ENCODE peak calls at places on chromosomes 6 and 20, in nine cellular contexts. One of them, this sample, is unnamed.

GRCh38 chr6:25975909-25976560 is 13.4 kb downstream of the TRIM38 start:
- DNase-seq in transverse colon: no peak
- DNase-seq in ovary: no peak
- DNase-seq in tibial nerve: no peak
- DNase-seq in sigmoid colon: no peak
- DNase-seq in stomach: no peak
- DNase-seq in A549: no peak
- DNase-seq in HepG2: no peak
- DNase-seq in K562: no peak
- DNase-seq in this sample: no peak

GRCh38 chr6:152748843-152749242 is 1.8 kb upstream of the VIP start:
- DNase-seq in HepG2: no peak
- DNase-seq in K562: peak; percentile 24
- DNase-seq in tibial nerve: no peak
- DNase-seq in transverse colon: no peak
- DNase-seq in stomach: no peak
- DNase-seq in ovary: no peak
- DNase-seq in sigmoid colon: no peak
- DNase-seq in A549: peak; percentile 16
- DNase-seq in this sample: no peak

GRCh38 chr20:15039088-15039762 is 701.8 kb upstream of the FLRT3 start:
- DNase-seq in sigmoid colon: no peak
- DNase-seq in HepG2: no peak
- DNase-seq in stomach: no peak
- DNase-seq in ovary: no peak
- DNase-seq in transverse colon: no peak
- DNase-seq in K562: no peak
- DNase-seq in tibial nerve: no peak
- DNase-seq in A549: peak; percentile 16
- DNase-seq in this sample: peak; percentile 60

GRCh38 chr6:121594053-121594452 is 158.6 kb downstream of the GJA1 start:
- DNase-seq in A549: no peak
- DNase-seq in transverse colon: no peak
- DNase-seq in sigmoid colon: no peak
- DNase-seq in HepG2: no peak
- DNase-seq in stomach: no peak
- DNase-seq in ovary: no peak
- DNase-seq in K562: no peak
- DNase-seq in tibial nerve: no peak
- DNase-seq in this sample: no peak

GRCh38 chr6:47034919-47035318 is 7.2 kb downstream of the ADGRF1 start:
- DNase-seq in A549: peak; percentile 12
- DNase-seq in K562: no peak
- DNase-seq in stomach: no peak
- DNase-seq in tibial nerve: no peak
- DNase-seq in sigmoid colon: no peak
- DNase-seq in transverse colon: no peak
- DNase-seq in ovary: no peak
- DNase-seq in HepG2: no peak
- DNase-seq in this sample: peak; percentile 54

GRCh38 chr6:28207244-28208179 is 17.6 kb upstream of the ZSCAN9 start:
- DNase-seq in HepG2: no peak
- DNase-seq in sigmoid colon: no peak
- DNase-seq in transverse colon: peak; percentile 24
- DNase-seq in ovary: no peak
- DNase-seq in K562: no peak
- DNase-seq in A549: peak; percentile 17
- DNase-seq in tibial nerve: no peak
- DNase-seq in stomach: no peak
- DNase-seq in this sample: peak; percentile 31

GRCh38 chr6:3410385-3411360 is 46.2 kb downstream of the SLC22A23 start:
- DNase-seq in transverse colon: peak; percentile 73
- DNase-seq in sigmoid colon: peak; percentile 68
- DNase-seq in stomach: peak; percentile 61
- DNase-seq in tibial nerve: peak; percentile 68
- DNase-seq in K562: peak; percentile 91
- DNase-seq in ovary: no peak
- DNase-seq in HepG2: peak; percentile 95
- DNase-seq in A549: peak; percentile 58
- DNase-seq in this sample: no peak

GRCh38 chr20:32570401-32571190 is 14.5 kb downstream of the NOL4L start:
- DNase-seq in K562: peak; percentile 89
- DNase-seq in tibial nerve: no peak
- DNase-seq in transverse colon: no peak
- DNase-seq in ovary: no peak
- DNase-seq in stomach: no peak
- DNase-seq in HepG2: no peak
- DNase-seq in A549: no peak
- DNase-seq in sigmoid colon: no peak
- DNase-seq in this sample: no peak

GRCh38 chr6:44649365-44650025 is 262.0 kb downstream of the CDC5L start:
- DNase-seq in tibial nerve: no peak
- DNase-seq in sigmoid colon: no peak
- DNase-seq in HepG2: no peak
- DNase-seq in stomach: no peak
- DNase-seq in K562: no peak
- DNase-seq in ovary: no peak
- DNase-seq in A549: no peak
- DNase-seq in transverse colon: no peak
- DNase-seq in this sample: no peak

GRCh38 chr6:121694389-121695185 is 259.1 kb downstream of the GJA1 start:
- DNase-seq in HepG2: no peak
- DNase-seq in transverse colon: no peak
- DNase-seq in stomach: no peak
- DNase-seq in sigmoid colon: no peak
- DNase-seq in ovary: no peak
- DNase-seq in K562: no peak
- DNase-seq in A549: no peak
- DNase-seq in tibial nerve: peak; percentile 7
- DNase-seq in this sample: no peak

GRCh38 chr6:30071081-30071818 is 4.3 kb downstream of the PPP1R11 start:
- DNase-seq in A549: no peak
- DNase-seq in transverse colon: no peak
- DNase-seq in tibial nerve: no peak
- DNase-seq in ovary: peak; percentile 36
- DNase-seq in stomach: no peak
- DNase-seq in K562: no peak
- DNase-seq in HepG2: no peak
- DNase-seq in sigmoid colon: no peak
- DNase-seq in this sample: no peak

GRCh38 chr6:114162691-114163090 is 180.1 kb downstream of the HS3ST5 start:
- DNase-seq in ovary: no peak
- DNase-seq in K562: no peak
- DNase-seq in stomach: no peak
- DNase-seq in A549: no peak
- DNase-seq in transverse colon: no peak
- DNase-seq in tibial nerve: no peak
- DNase-seq in HepG2: no peak
- DNase-seq in sigmoid colon: no peak
- DNase-seq in this sample: no peak

GRCh38 chr6:38239719-38240451 is 399.8 kb downstream of the BTBD9 start:
- DNase-seq in HepG2: no peak
- DNase-seq in K562: no peak
- DNase-seq in A549: peak; percentile 7
- DNase-seq in transverse colon: no peak
- DNase-seq in sigmoid colon: no peak
- DNase-seq in stomach: no peak
- DNase-seq in ovary: no peak
- DNase-seq in tibial nerve: no peak
- DNase-seq in this sample: no peak

GRCh38 chr6:98416027-98416426 is 418.3 kb upstream of the POU3F2 start:
- DNase-seq in ovary: no peak
- DNase-seq in K562: no peak
- DNase-seq in stomach: no peak
- DNase-seq in HepG2: no peak
- DNase-seq in sigmoid colon: no peak
- DNase-seq in transverse colon: no peak
- DNase-seq in A549: no peak
- DNase-seq in tibial nerve: no peak
- DNase-seq in this sample: no peak

GRCh38 chr6:75201901-75202672 is 3.8 kb downstream of the COL12A1 start:
- DNase-seq in K562: no peak
- DNase-seq in ovary: peak; percentile 65
- DNase-seq in transverse colon: peak; percentile 16
- DNase-seq in sigmoid colon: peak; percentile 80
- DNase-seq in stomach: no peak
- DNase-seq in tibial nerve: peak; percentile 33
- DNase-seq in HepG2: no peak
- DNase-seq in A549: no peak
- DNase-seq in this sample: peak; percentile 73

GRCh38 chr6:75202676-75203131 is 3.1 kb downstream of the COL12A1 start:
- DNase-seq in HepG2: no peak
- DNase-seq in sigmoid colon: no peak
- DNase-seq in A549: no peak
- DNase-seq in K562: no peak
- DNase-seq in stomach: no peak
- DNase-seq in tibial nerve: peak; percentile 21
- DNase-seq in transverse colon: no peak
- DNase-seq in ovary: peak; percentile 43
- DNase-seq in this sample: peak; percentile 71

GRCh38 chr6:75201076-75201475 is 4.8 kb downstream of the COL12A1 start:
- DNase-seq in ovary: no peak
- DNase-seq in sigmoid colon: no peak
- DNase-seq in tibial nerve: no peak
- DNase-seq in K562: no peak
- DNase-seq in HepG2: no peak
- DNase-seq in transverse colon: no peak
- DNase-seq in A549: no peak
- DNase-seq in stomach: no peak
- DNase-seq in this sample: no peak

GRCh38 chr6:75196051-75196743 is 9.7 kb downstream of the COL12A1 start:
- DNase-seq in tibial nerve: no peak
- DNase-seq in transverse colon: no peak
- DNase-seq in K562: no peak
- DNase-seq in HepG2: no peak
- DNase-seq in stomach: no peak
- DNase-seq in A549: no peak
- DNase-seq in sigmoid colon: no peak
- DNase-seq in ovary: no peak
- DNase-seq in this sample: no peak

DNA sequence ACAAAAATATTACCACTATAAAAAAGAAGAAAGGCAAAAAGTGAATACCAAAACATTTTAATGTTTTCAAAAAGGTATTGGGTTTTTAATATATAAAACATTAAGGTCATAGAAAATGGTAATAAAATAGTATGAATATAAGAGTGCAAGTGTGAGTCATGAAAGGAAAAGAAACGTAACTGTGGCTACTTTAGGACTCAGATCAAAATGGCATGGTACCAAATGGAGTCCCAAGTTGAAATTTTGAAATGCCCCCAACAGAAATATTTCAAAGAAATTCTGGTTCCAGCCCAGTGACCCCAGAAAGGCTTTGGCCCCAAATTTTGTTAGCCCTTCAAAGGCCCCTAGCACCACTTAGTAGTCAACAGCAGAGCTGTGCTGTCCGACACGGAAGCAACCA is 6.0 kb downstream of the COL12A1 start:
- DNase-seq in tibial nerve: no peak
- DNase-seq in ovary: no peak
- DNase-seq in sigmoid colon: no peak
- DNase-seq in K562: no peak
- DNase-seq in stomach: no peak
- DNase-seq in transverse colon: no peak
- DNase-seq in A549: no peak
- DNase-seq in HepG2: no peak
- DNase-seq in this sample: no peak
- TF ChIP-seq EP300 in tibial nerve: peak; percentile 13
- TF ChIP-seq EP300 in ovary: no peak
- TF ChIP-seq EP300 in sigmoid colon: no peak
- TF ChIP-seq EP300 in K562: no peak
- TF ChIP-seq EP300 in stomach: no peak
- TF ChIP-seq EP300 in transverse colon: no peak
- TF ChIP-seq EP300 in A549: no peak
- TF ChIP-seq EP300 in HepG2: no peak
- TF ChIP-seq EP300 in this sample: no peak

GRCh38 chr6:54238407-54238806 is 69.8 kb upstream of the TINAG start:
- DNase-seq in K562: no peak
- DNase-seq in sigmoid colon: no peak
- DNase-seq in HepG2: no peak
- DNase-seq in tibial nerve: no peak
- DNase-seq in A549: no peak
- DNase-seq in ovary: no peak
- DNase-seq in stomach: no peak
- DNase-seq in transverse colon: no peak
- DNase-seq in this sample: no peak
- TF ChIP-seq EP300 in K562: no peak
- TF ChIP-seq EP300 in sigmoid colon: no peak
- TF ChIP-seq EP300 in HepG2: no peak
- TF ChIP-seq EP300 in tibial nerve: no peak
- TF ChIP-seq EP300 in A549: no peak
- TF ChIP-seq EP300 in ovary: no peak
- TF ChIP-seq EP300 in stomach: no peak
- TF ChIP-seq EP300 in transverse colon: no peak
- TF ChIP-seq EP300 in this sample: no peak

GRCh38 chr6:146290589-146290901 is 253.1 kb upstream of the RAB32 start:
- DNase-seq in transverse colon: no peak
- DNase-seq in ovary: no peak
- DNase-seq in HepG2: no peak
- DNase-seq in sigmoid colon: no peak
- DNase-seq in A549: no peak
- DNase-seq in stomach: no peak
- DNase-seq in tibial nerve: no peak
- DNase-seq in K562: no peak
- DNase-seq in this sample: no peak

GRCh38 chr6:146287691-146288369 is 255.8 kb upstream of the RAB32 start:
- DNase-seq in HepG2: no peak
- DNase-seq in sigmoid colon: no peak
- DNase-seq in stomach: no peak
- DNase-seq in K562: no peak
- DNase-seq in ovary: no peak
- DNase-seq in transverse colon: no peak
- DNase-seq in tibial nerve: no peak
- DNase-seq in A549: no peak
- DNase-seq in this sample: no peak

GRCh38 chr6:146286976-146287375 is 256.7 kb upstream of the RAB32 start:
- DNase-seq in sigmoid colon: no peak
- DNase-seq in transverse colon: no peak
- DNase-seq in stomach: no peak
- DNase-seq in HepG2: no peak
- DNase-seq in ovary: no peak
- DNase-seq in A549: no peak
- DNase-seq in tibial nerve: no peak
- DNase-seq in K562: no peak
- DNase-seq in this sample: no peak

GRCh38 chr6:146292506-146292905 is 251.1 kb upstream of the RAB32 start:
- DNase-seq in HepG2: no peak
- DNase-seq in ovary: no peak
- DNase-seq in A549: no peak
- DNase-seq in stomach: no peak
- DNase-seq in sigmoid colon: no peak
- DNase-seq in transverse colon: no peak
- DNase-seq in K562: no peak
- DNase-seq in tibial nerve: no peak
- DNase-seq in this sample: no peak

GRCh38 chr6:146289816-146290588 is 253.6 kb upstream of the RAB32 start:
- DNase-seq in ovary: no peak
- DNase-seq in K562: no peak
- DNase-seq in tibial nerve: peak; percentile 17
- DNase-seq in A549: no peak
- DNase-seq in transverse colon: no peak
- DNase-seq in stomach: no peak
- DNase-seq in HepG2: no peak
- DNase-seq in sigmoid colon: no peak
- DNase-seq in this sample: no peak
- TF ChIP-seq EP300 in ovary: no peak
- TF ChIP-seq EP300 in K562: no peak
- TF ChIP-seq EP300 in tibial nerve: peak; percentile 39
- TF ChIP-seq EP300 in A549: no peak
- TF ChIP-seq EP300 in transverse colon: no peak
- TF ChIP-seq EP300 in stomach: no peak
- TF ChIP-seq EP300 in HepG2: no peak
- TF ChIP-seq EP300 in sigmoid colon: no peak
- TF ChIP-seq EP300 in this sample: no peak

GRCh38 chr6:105794263-105794662 is 291.9 kb upstream of the PRDM1 start:
- DNase-seq in tibial nerve: peak; percentile 72
- DNase-seq in K562: no peak
- DNase-seq in A549: peak; percentile 66
- DNase-seq in sigmoid colon: peak; percentile 82
- DNase-seq in HepG2: peak; percentile 35
- DNase-seq in transverse colon: peak; percentile 55
- DNase-seq in ovary: peak; percentile 33
- DNase-seq in stomach: peak; percentile 66
- DNase-seq in this sample: no peak
- TF ChIP-seq EP300 in tibial nerve: peak; percentile 85
- TF ChIP-seq EP300 in K562: no peak
- TF ChIP-seq EP300 in A549: no peak
- TF ChIP-seq EP300 in sigmoid colon: no peak
- TF ChIP-seq EP300 in HepG2: no peak
- TF ChIP-seq EP300 in transverse colon: no peak
- TF ChIP-seq EP300 in ovary: no peak
- TF ChIP-seq EP300 in stomach: no peak
- TF ChIP-seq EP300 in this sample: no peak

This sample was measured in upper lobe of left lung.